ENCODE peak calls at places on chromosomes 1 and 21, in ten cellular contexts. One of them, this sample, is unnamed.

GRCh38 chr21:45838636-45839035 is 142.9 kb upstream of the COL6A1 start:
- DNase-seq in hepatic stellate cell: no peak
- DNase-seq in HuH-7: no peak
- DNase-seq in RWPE2: no peak
- DNase-seq in GM13977: no peak
- DNase-seq in AG08396: no peak
- DNase-seq in stimulated activated CD4-positive, alpha-beta T cell treated with anti-CD3 and anti-CD28 coated beads, TNF-alpha, amount 100 ng/mL, for 24 hours: no peak
- DNase-seq in progenitor cell of endocrine pancreas: no peak
- DNase-seq in glomerular endothelial cell: no peak
- DNase-seq in skeletal muscle cell: no peak
- DNase-seq in this sample: no peak

GRCh38 chr1:115977481-115978258 is 1.4 kb downstream of the SLC22A15 start:
- DNase-seq in progenitor cell of endocrine pancreas: no peak
- DNase-seq in stimulated activated CD4-positive, alpha-beta T cell treated with anti-CD3 and anti-CD28 coated beads, TNF-alpha, amount 100 ng/mL, for 24 hours: no peak
- DNase-seq in hepatic stellate cell: peak
- DNase-seq in glomerular endothelial cell: no peak
- DNase-seq in HuH-7: no peak
- DNase-seq in AG08396: peak
- DNase-seq in skeletal muscle cell: peak
- DNase-seq in GM13977: no peak
- DNase-seq in RWPE2: peak
- DNase-seq in this sample: no peak

GRCh38 chr1:214009613-214010550 is 22.1 kb downstream of the PROX1 start:
- DNase-seq in HuH-7: no peak
- DNase-seq in AG08396: no peak
- DNase-seq in skeletal muscle cell: no peak
- DNase-seq in GM13977: no peak
- DNase-seq in progenitor cell of endocrine pancreas: no peak
- DNase-seq in stimulated activated CD4-positive, alpha-beta T cell treated with anti-CD3 and anti-CD28 coated beads, TNF-alpha, amount 100 ng/mL, for 24 hours: no peak
- DNase-seq in hepatic stellate cell: no peak
- DNase-seq in RWPE2: no peak
- DNase-seq in glomerular endothelial cell: no peak
- DNase-seq in this sample: no peak

GRCh38 chr1:146036990-146037646 is 15.6 kb upstream of the HJV start:
- DNase-seq in glomerular endothelial cell: peak
- DNase-seq in GM13977: peak
- DNase-seq in progenitor cell of endocrine pancreas: peak
- DNase-seq in hepatic stellate cell: peak
- DNase-seq in AG08396: peak
- DNase-seq in RWPE2: no peak
- DNase-seq in HuH-7: no peak
- DNase-seq in stimulated activated CD4-positive, alpha-beta T cell treated with anti-CD3 and anti-CD28 coated beads, TNF-alpha, amount 100 ng/mL, for 24 hours: peak
- DNase-seq in skeletal muscle cell: peak
- DNase-seq in this sample: peak

GRCh38 chr1:22318279-22318983 is 133.2 kb upstream of the ZBTB40 start:
- DNase-seq in glomerular endothelial cell: no peak
- DNase-seq in skeletal muscle cell: no peak
- DNase-seq in GM13977: no peak
- DNase-seq in HuH-7: no peak
- DNase-seq in RWPE2: no peak
- DNase-seq in stimulated activated CD4-positive, alpha-beta T cell treated with anti-CD3 and anti-CD28 coated beads, TNF-alpha, amount 100 ng/mL, for 24 hours: no peak
- DNase-seq in hepatic stellate cell: no peak
- DNase-seq in AG08396: no peak
- DNase-seq in progenitor cell of endocrine pancreas: no peak
- DNase-seq in this sample: no peak

GRCh38 chr1:164092603-164093353 is 466.2 kb upstream of the PBX1 start:
- DNase-seq in RWPE2: no peak
- DNase-seq in glomerular endothelial cell: no peak
- DNase-seq in progenitor cell of endocrine pancreas: no peak
- DNase-seq in AG08396: no peak
- DNase-seq in stimulated activated CD4-positive, alpha-beta T cell treated with anti-CD3 and anti-CD28 coated beads, TNF-alpha, amount 100 ng/mL, for 24 hours: no peak
- DNase-seq in GM13977: no peak
- DNase-seq in hepatic stellate cell: no peak
- DNase-seq in HuH-7: no peak
- DNase-seq in skeletal muscle cell: no peak
- DNase-seq in this sample: no peak

GRCh38 chr1:12076425-12077005 is 13.4 kb downstream of the TNFRSF8 start:
- DNase-seq in stimulated activated CD4-positive, alpha-beta T cell treated with anti-CD3 and anti-CD28 coated beads, TNF-alpha, amount 100 ng/mL, for 24 hours: no peak
- DNase-seq in AG08396: no peak
- DNase-seq in RWPE2: no peak
- DNase-seq in glomerular endothelial cell: no peak
- DNase-seq in hepatic stellate cell: no peak
- DNase-seq in HuH-7: no peak
- DNase-seq in skeletal muscle cell: no peak
- DNase-seq in progenitor cell of endocrine pancreas: no peak
- DNase-seq in GM13977: no peak
- DNase-seq in this sample: no peak

GRCh38 chr1:22710688-22711024 is at the start of gene EPHB2:
- DNase-seq in AG08396: peak
- DNase-seq in GM13977: peak
- DNase-seq in progenitor cell of endocrine pancreas: peak
- DNase-seq in skeletal muscle cell: no peak
- DNase-seq in HuH-7: peak
- DNase-seq in glomerular endothelial cell: no peak
- DNase-seq in hepatic stellate cell: peak
- DNase-seq in stimulated activated CD4-positive, alpha-beta T cell treated with anti-CD3 and anti-CD28 coated beads, TNF-alpha, amount 100 ng/mL, for 24 hours: no peak
- DNase-seq in RWPE2: no peak
- DNase-seq in this sample: no peak

GRCh38 chr1:43285269-43285986 is at the start of gene C1orf210:
- DNase-seq in glomerular endothelial cell: no peak
- DNase-seq in RWPE2: peak
- DNase-seq in AG08396: no peak
- DNase-seq in HuH-7: peak
- DNase-seq in stimulated activated CD4-positive, alpha-beta T cell treated with anti-CD3 and anti-CD28 coated beads, TNF-alpha, amount 100 ng/mL, for 24 hours: no peak
- DNase-seq in skeletal muscle cell: no peak
- DNase-seq in hepatic stellate cell: no peak
- DNase-seq in GM13977: no peak
- DNase-seq in progenitor cell of endocrine pancreas: peak
- DNase-seq in this sample: no peak

GRCh38 chr1:83692524-83693336 is 306.2 kb downstream of the TTLL7 start:
- DNase-seq in hepatic stellate cell: peak
- DNase-seq in AG08396: peak
- DNase-seq in stimulated activated CD4-positive, alpha-beta T cell treated with anti-CD3 and anti-CD28 coated beads, TNF-alpha, amount 100 ng/mL, for 24 hours: no peak
- DNase-seq in progenitor cell of endocrine pancreas: no peak
- DNase-seq in GM13977: no peak
- DNase-seq in HuH-7: peak
- DNase-seq in glomerular endothelial cell: no peak
- DNase-seq in skeletal muscle cell: no peak
- DNase-seq in RWPE2: no peak
- DNase-seq in this sample: no peak

GRCh38 chr1:171221665-171222591 is 26.4 kb upstream of the FMO1 start:
- DNase-seq in glomerular endothelial cell: no peak
- DNase-seq in AG08396: no peak
- DNase-seq in hepatic stellate cell: no peak
- DNase-seq in GM13977: no peak
- DNase-seq in stimulated activated CD4-positive, alpha-beta T cell treated with anti-CD3 and anti-CD28 coated beads, TNF-alpha, amount 100 ng/mL, for 24 hours: no peak
- DNase-seq in RWPE2: no peak
- DNase-seq in progenitor cell of endocrine pancreas: no peak
- DNase-seq in HuH-7: no peak
- DNase-seq in skeletal muscle cell: no peak
- DNase-seq in this sample: no peak

GRCh38 chr1:79375352-79375751 is 368.8 kb upstream of the ADGRL4 start:
- DNase-seq in GM13977: no peak
- DNase-seq in RWPE2: no peak
- DNase-seq in hepatic stellate cell: no peak
- DNase-seq in AG08396: no peak
- DNase-seq in glomerular endothelial cell: no peak
- DNase-seq in HuH-7: no peak
- DNase-seq in progenitor cell of endocrine pancreas: no peak
- DNase-seq in stimulated activated CD4-positive, alpha-beta T cell treated with anti-CD3 and anti-CD28 coated beads, TNF-alpha, amount 100 ng/mL, for 24 hours: no peak
- DNase-seq in skeletal muscle cell: no peak
- DNase-seq in this sample: no peak

GRCh38 chr1:78716186-78716585 is 66.6 kb downstream of the IFI44 start:
- DNase-seq in HuH-7: no peak
- DNase-seq in skeletal muscle cell: peak
- DNase-seq in hepatic stellate cell: peak
- DNase-seq in glomerular endothelial cell: no peak
- DNase-seq in progenitor cell of endocrine pancreas: no peak
- DNase-seq in GM13977: no peak
- DNase-seq in stimulated activated CD4-positive, alpha-beta T cell treated with anti-CD3 and anti-CD28 coated beads, TNF-alpha, amount 100 ng/mL, for 24 hours: no peak
- DNase-seq in AG08396: peak
- DNase-seq in RWPE2: no peak
- DNase-seq in this sample: no peak

GRCh38 chr1:241181471-241181870 is 175.5 kb downstream of the RGS7 start:
- DNase-seq in progenitor cell of endocrine pancreas: no peak
- DNase-seq in skeletal muscle cell: no peak
- DNase-seq in HuH-7: no peak
- DNase-seq in glomerular endothelial cell: no peak
- DNase-seq in hepatic stellate cell: no peak
- DNase-seq in GM13977: no peak
- DNase-seq in AG08396: no peak
- DNase-seq in RWPE2: no peak
- DNase-seq in stimulated activated CD4-positive, alpha-beta T cell treated with anti-CD3 and anti-CD28 coated beads, TNF-alpha, amount 100 ng/mL, for 24 hours: no peak
- DNase-seq in this sample: no peak

GRCh38 chr1:1039145-1039910 is 19.4 kb downstream of the AGRN start:
- DNase-seq in hepatic stellate cell: no peak
- DNase-seq in stimulated activated CD4-positive, alpha-beta T cell treated with anti-CD3 and anti-CD28 coated beads, TNF-alpha, amount 100 ng/mL, for 24 hours: no peak
- DNase-seq in RWPE2: no peak
- DNase-seq in glomerular endothelial cell: no peak
- DNase-seq in HuH-7: no peak
- DNase-seq in GM13977: peak
- DNase-seq in skeletal muscle cell: no peak
- DNase-seq in progenitor cell of endocrine pancreas: no peak
- DNase-seq in AG08396: no peak
- DNase-seq in this sample: no peak

GRCh38 chr1:98661544-98662353 is at the start of gene SNX7:
- DNase-seq in progenitor cell of endocrine pancreas: peak
- DNase-seq in GM13977: peak
- DNase-seq in RWPE2: peak
- DNase-seq in HuH-7: peak
- DNase-seq in skeletal muscle cell: peak
- DNase-seq in stimulated activated CD4-positive, alpha-beta T cell treated with anti-CD3 and anti-CD28 coated beads, TNF-alpha, amount 100 ng/mL, for 24 hours: no peak
- DNase-seq in hepatic stellate cell: peak
- DNase-seq in AG08396: peak
- DNase-seq in glomerular endothelial cell: no peak
- DNase-seq in this sample: no peak

GRCh38 chr1:154943649-154944421 is 7.3 kb upstream of the PMVK start:
- DNase-seq in HuH-7: peak
- DNase-seq in skeletal muscle cell: no peak
- DNase-seq in progenitor cell of endocrine pancreas: no peak
- DNase-seq in stimulated activated CD4-positive, alpha-beta T cell treated with anti-CD3 and anti-CD28 coated beads, TNF-alpha, amount 100 ng/mL, for 24 hours: no peak
- DNase-seq in hepatic stellate cell: peak
- DNase-seq in GM13977: peak
- DNase-seq in RWPE2: no peak
- DNase-seq in glomerular endothelial cell: no peak
- DNase-seq in AG08396: peak
- DNase-seq in this sample: no peak

GRCh38 chr1:221715321-221716169 is 26.3 kb downstream of the DUSP10 start:
- DNase-seq in stimulated activated CD4-positive, alpha-beta T cell treated with anti-CD3 and anti-CD28 coated beads, TNF-alpha, amount 100 ng/mL, for 24 hours: no peak
- DNase-seq in RWPE2: no peak
- DNase-seq in AG08396: no peak
- DNase-seq in skeletal muscle cell: no peak
- DNase-seq in HuH-7: peak
- DNase-seq in glomerular endothelial cell: no peak
- DNase-seq in hepatic stellate cell: no peak
- DNase-seq in progenitor cell of endocrine pancreas: no peak
- DNase-seq in GM13977: no peak
- DNase-seq in this sample: no peak

GRCh38 chr1:220879509-220880366 is 495 bp downstream of the HLX start:
- DNase-seq in hepatic stellate cell: peak
- DNase-seq in glomerular endothelial cell: no peak
- DNase-seq in stimulated activated CD4-positive, alpha-beta T cell treated with anti-CD3 and anti-CD28 coated beads, TNF-alpha, amount 100 ng/mL, for 24 hours: no peak
- DNase-seq in GM13977: peak
- DNase-seq in AG08396: peak
- DNase-seq in RWPE2: no peak
- DNase-seq in skeletal muscle cell: no peak
- DNase-seq in HuH-7: peak
- DNase-seq in progenitor cell of endocrine pancreas: no peak
- DNase-seq in this sample: no peak

GRCh38 chr1:219701453-219701852 is 88.5 kb upstream of the ZC3H11B start:
- DNase-seq in glomerular endothelial cell: no peak
- DNase-seq in stimulated activated CD4-positive, alpha-beta T cell treated with anti-CD3 and anti-CD28 coated beads, TNF-alpha, amount 100 ng/mL, for 24 hours: no peak
- DNase-seq in HuH-7: no peak
- DNase-seq in hepatic stellate cell: no peak
- DNase-seq in skeletal muscle cell: no peak
- DNase-seq in progenitor cell of endocrine pancreas: no peak
- DNase-seq in RWPE2: no peak
- DNase-seq in AG08396: no peak
- DNase-seq in GM13977: no peak
- DNase-seq in this sample: no peak

GRCh38 chr1:84758968-84759491 is 68.8 kb upstream of the SSX2IP start:
- DNase-seq in HuH-7: no peak
- DNase-seq in skeletal muscle cell: no peak
- DNase-seq in progenitor cell of endocrine pancreas: no peak
- DNase-seq in stimulated activated CD4-positive, alpha-beta T cell treated with anti-CD3 and anti-CD28 coated beads, TNF-alpha, amount 100 ng/mL, for 24 hours: no peak
- DNase-seq in AG08396: peak
- DNase-seq in glomerular endothelial cell: no peak
- DNase-seq in GM13977: no peak
- DNase-seq in hepatic stellate cell: peak
- DNase-seq in RWPE2: no peak
- DNase-seq in this sample: no peak

GRCh38 chr1:14294860-14295259 is 303.6 kb upstream of the KAZN start:
- DNase-seq in glomerular endothelial cell: no peak
- DNase-seq in stimulated activated CD4-positive, alpha-beta T cell treated with anti-CD3 and anti-CD28 coated beads, TNF-alpha, amount 100 ng/mL, for 24 hours: no peak
- DNase-seq in HuH-7: no peak
- DNase-seq in GM13977: no peak
- DNase-seq in progenitor cell of endocrine pancreas: no peak
- DNase-seq in hepatic stellate cell: no peak
- DNase-seq in RWPE2: no peak
- DNase-seq in skeletal muscle cell: no peak
- DNase-seq in AG08396: no peak
- DNase-seq in this sample: no peak

GRCh38 chr1:179788259-179788658 is 45.2 kb downstream of the FAM163A start:
- DNase-seq in stimulated activated CD4-positive, alpha-beta T cell treated with anti-CD3 and anti-CD28 coated beads, TNF-alpha, amount 100 ng/mL, for 24 hours: no peak
- DNase-seq in GM13977: no peak
- DNase-seq in RWPE2: no peak
- DNase-seq in skeletal muscle cell: no peak
- DNase-seq in progenitor cell of endocrine pancreas: no peak
- DNase-seq in glomerular endothelial cell: no peak
- DNase-seq in HuH-7: no peak
- DNase-seq in AG08396: no peak
- DNase-seq in hepatic stellate cell: no peak
- DNase-seq in this sample: no peak

GRCh38 chr1:193654951-193655705 is 468.7 kb upstream of the B3GALT2 start:
- DNase-seq in RWPE2: no peak
- DNase-seq in glomerular endothelial cell: no peak
- DNase-seq in progenitor cell of endocrine pancreas: no peak
- DNase-seq in HuH-7: no peak
- DNase-seq in hepatic stellate cell: peak
- DNase-seq in AG08396: peak
- DNase-seq in stimulated activated CD4-positive, alpha-beta T cell treated with anti-CD3 and anti-CD28 coated beads, TNF-alpha, amount 100 ng/mL, for 24 hours: no peak
- DNase-seq in GM13977: no peak
- DNase-seq in skeletal muscle cell: no peak
- DNase-seq in this sample: no peak

GRCh38 chr1:68819190-68819829 is 322.4 kb upstream of the DEPDC1 start:
- DNase-seq in progenitor cell of endocrine pancreas: no peak
- DNase-seq in AG08396: peak
- DNase-seq in GM13977: peak
- DNase-seq in RWPE2: no peak
- DNase-seq in hepatic stellate cell: peak
- DNase-seq in glomerular endothelial cell: no peak
- DNase-seq in HuH-7: peak
- DNase-seq in skeletal muscle cell: no peak
- DNase-seq in stimulated activated CD4-positive, alpha-beta T cell treated with anti-CD3 and anti-CD28 coated beads, TNF-alpha, amount 100 ng/mL, for 24 hours: no peak
- DNase-seq in this sample: no peak

GRCh38 chr1:75338974-75339483 is 204.8 kb downstream of the LHX8 start:
- DNase-seq in stimulated activated CD4-positive, alpha-beta T cell treated with anti-CD3 and anti-CD28 coated beads, TNF-alpha, amount 100 ng/mL, for 24 hours: no peak
- DNase-seq in RWPE2: no peak
- DNase-seq in GM13977: peak
- DNase-seq in HuH-7: no peak
- DNase-seq in progenitor cell of endocrine pancreas: no peak
- DNase-seq in skeletal muscle cell: no peak
- DNase-seq in AG08396: no peak
- DNase-seq in glomerular endothelial cell: no peak
- DNase-seq in hepatic stellate cell: no peak
- DNase-seq in this sample: no peak

This sample was measured in Panc1.